ENCODE peak calls at places on chromosome 1, in four cellular contexts. A is HAP-1, Z is ovary, D is non-pigmented ciliary epithelial cell. P is an unnamed sample.
A peak's percentile ranks its signal among the peaks of the same experiment; 100 is the strongest.

GRCh38 chr1:186683637-186684410 is 3.6 kb upstream of the PTGS2 start:
- DNase-seq in Z (no peak), D (no peak), A (no peak), P (no peak)

GRCh38 chr1:27690205-27690604 is 18.2 kb upstream of the IFI6 start:
- DNase-seq in D (no peak), A (no peak), Z (no peak), P (no peak)

GRCh38 chr1:42777860-42778259 is 6.9 kb upstream of the TMEM269 start:
- DNase-seq in D (no peak), Z (no peak), A (peak; percentile 51), P (peak; percentile 66)

GRCh38 chr1:59005491-59006308 is 221.9 kb upstream of the JUN start:
- DNase-seq in D (no peak), A (no peak), Z (no peak), P (no peak)

GRCh38 chr1:94527447-94528031 is 14.0 kb downstream of the F3 start:
- DNase-seq in Z (no peak), D (no peak), A (peak; percentile 32), P (no peak)

GRCh38 chr1:2300004-2300771 is 72.1 kb downstream of the SKI start:
- DNase-seq in Z (no peak), A (no peak), D (no peak), P (no peak)

GRCh38 chr1:88855986-88856385 is 35.4 kb downstream of the GTF2B start:
- DNase-seq in A (no peak), D (no peak), Z (no peak), P (peak; percentile 66)

GRCh38 chr1:113871597-113872113 is at the start of gene PTPN22:
- DNase-seq in Z (no peak), D (peak; percentile 73), A (no peak), P (peak; percentile 71)

GRCh38 chr1:231667883-231668506 is 41.4 kb downstream of the DISC1 start:
- DNase-seq in Z (no peak), A (no peak), D (no peak), P (no peak)

GRCh38 chr1:74689800-74690696 is 16.5 kb upstream of the ERICH3 start:
- DNase-seq in A (peak; percentile 69), D (peak; percentile 20), Z (peak; percentile 18), P (peak; percentile 77)

GRCh38 chr1:17140279-17140678 is 21.0 kb upstream of the PADI2 start:
- DNase-seq in D (no peak), Z (no peak), A (no peak), P (peak; percentile 39)

GRCh38 chr1:29381426-29381825 is 145.1 kb downstream of the PTPRU start:
- DNase-seq in D (no peak), A (no peak), Z (no peak), P (no peak)

GRCh38 chr1:57063427-57063826 is 97.6 kb upstream of the C8B start:
- DNase-seq in Z (no peak), A (no peak), D (no peak), P (no peak)

GRCh38 chr1:30257322-30257721 is 466.1 kb downstream of the MATN1 start:
- DNase-seq in A (no peak), Z (no peak), D (no peak), P (no peak)

GRCh38 chr1:235199441-235199840 is 38.4 kb upstream of the RBM34 start:
- DNase-seq in A (no peak), Z (no peak), D (no peak), P (peak; percentile 73)

GRCh38 chr1:39620659-39621165 is 18.7 kb downstream of the HEYL start:
- DNase-seq in Z (no peak), D (no peak), A (no peak), P (peak; percentile 43)

GRCh38 chr1:221809101-221810029 is 67.5 kb upstream of the DUSP10 start:
- DNase-seq in A (no peak), Z (no peak), D (no peak), P (no peak)

GRCh38 chr1:74160045-74160444 is 37.9 kb downstream of the LRRIQ3 start:
- DNase-seq in D (no peak), A (no peak), Z (no peak), P (no peak)

GRCh38 chr1:181087400-181087901 is 1.0 kb upstream of the IER5 start:
- DNase-seq in A (no peak), D (no peak), Z (no peak), P (no peak)

GRCh38 chr1:214318356-214318755 is 37.4 kb downstream of the SMYD2 start:
- DNase-seq in Z (no peak), D (no peak), A (no peak), P (peak; percentile 24)

GRCh38 chr1:154751690-154752089 is 118.4 kb downstream of the KCNN3 start:
- DNase-seq in D (no peak), Z (no peak), A (no peak), P (peak; percentile 82)

GRCh38 chr1:72431810-72432209 is 149.5 kb upstream of the NEGR1 start:
- DNase-seq in D (no peak), A (no peak), Z (no peak), P (no peak)

GRCh38 chr1:71298633-71299032 is 217.8 kb upstream of the ZRANB2 start:
- DNase-seq in A (no peak), D (no peak), Z (no peak), P (peak; percentile 35)

GRCh38 chr1:68174173-68175113 is 57.9 kb downstream of the WLS start:
- DNase-seq in D (peak; percentile 89), A (peak; percentile 51), Z (peak; percentile 61), P (peak; percentile 96)